ENCODE peak calls at places on chromosome 7, in nine cellular contexts. K, N, S, U, L, Y, F, Z and E are unnamed samples.

GRCh38 chr7:92641921-92642511 is 51.8 kb upstream of the FAM133B start:
- DNase-seq in Z (no peak), L (no peak), N (no peak), K (no peak), U (peak), S (no peak), F (no peak), Y (peak), E (no peak)

GRCh38 chr7:74405191-74405898 is 48.4 kb upstream of the GTF2IRD1 start:
- DNase-seq in K (peak), U (no peak), S (peak), L (peak), Z (no peak), Y (peak), F (no peak), N (no peak), E (no peak)

GRCh38 chr7:68288099-68288498 is 1291.5 kb downstream of the TYW1 start:
- DNase-seq in Z (no peak), F (no peak), U (no peak), S (no peak), N (no peak), K (no peak), L (no peak), Y (no peak), E (peak)

GRCh38 chr7:132161231-132161915 is 414.9 kb downstream of the PLXNA4 start:
- DNase-seq in Z (no peak), F (no peak), K (peak), N (no peak), Y (no peak), S (no peak), L (peak), U (peak), E (no peak)

GRCh38 chr7:95056107-95056689 is 148.8 kb downstream of the PPP1R9A start:
- DNase-seq in N (no peak), Z (no peak), L (no peak), Y (no peak), U (no peak), K (no peak), F (no peak), S (no peak), E (no peak)

GRCh38 chr7:123410273-123410928 is 124.0 kb downstream of the IQUB start:
- DNase-seq in U (peak), Z (no peak), Y (no peak), S (peak), K (no peak), L (peak), N (no peak), F (no peak), E (no peak)

GRCh38 chr7:30430300-30430699 is 48.3 kb downstream of the NOD1 start:
- DNase-seq in L (no peak), Z (no peak), F (no peak), S (no peak), N (no peak), Y (peak), K (peak), U (peak), E (peak)

GRCh38 chr7:105831824-105832535 is 44.4 kb downstream of the ATXN7L1 start:
- DNase-seq in Z (no peak), K (no peak), N (no peak), Y (no peak), F (no peak), L (no peak), S (no peak), U (no peak), E (no peak)

GRCh38 chr7:105590793-105591192 is 9.5 kb upstream of the EFCAB10 start:
- DNase-seq in Z (no peak), F (no peak), N (no peak), K (no peak), Y (no peak), L (no peak), S (no peak), U (no peak), E (no peak)